ENCODE peak calls at places on chromosomes 2 and 18, in seven cellular contexts. F, W, Q, H, G, M and V are unnamed samples.

GRCh38 chr2:138059967-138060635 is 95.8 kb downstream of the HNMT start:
- DNase-seq in Q (no peak), H (peak), F (peak), W (no peak), G (no peak), M (no peak), V (peak)

GRCh38 chr18:11981633-11982366 is 493 bp downstream of the IMPA2 start:
- DNase-seq in M (peak), F (no peak), G (no peak), W (no peak), Q (no peak), H (peak), V (peak)

GRCh38 chr2:96353032-96353561 is 17.5 kb downstream of the NCAPH start:
- DNase-seq in M (no peak), H (peak), G (no peak), F (no peak), Q (peak), W (no peak), V (peak)

GRCh38 chr2:134999536-134999935 is 47.7 kb downstream of the MAP3K19 start:
- DNase-seq in F (no peak), M (no peak), W (no peak), Q (no peak), G (no peak), H (no peak), V (no peak)

GRCh38 chr2:28855193-28855592 is 14.9 kb downstream of the TRMT61B start:
- DNase-seq in M (no peak), G (no peak), Q (no peak), W (no peak), H (peak), F (no peak), V (no peak)

GRCh38 chr2:160976797-160977196 is 183.4 kb upstream of the TANK start:
- DNase-seq in H (no peak), F (no peak), G (no peak), W (no peak), Q (no peak), M (no peak), V (no peak)

GRCh38 chr2:237920673-237921072 is 46.1 kb upstream of the UBE2F start:
- DNase-seq in Q (no peak), F (no peak), H (no peak), M (no peak), W (no peak), G (no peak), V (peak)

GRCh38 chr2:239025081-239025801 is 177.4 kb downstream of the TWIST2 start:
- DNase-seq in F (no peak), M (peak), G (no peak), Q (no peak), H (peak), W (no peak), V (peak)

GRCh38 chr2:54558188-54558975 is 102.3 kb downstream of the SPTBN1 start:
- DNase-seq in F (no peak), H (peak), W (peak), M (peak), Q (peak), G (peak), V (peak)

GRCh38 chr18:55582325-55582724 is 5.7 kb downstream of the TCF4 start:
- DNase-seq in G (no peak), F (no peak), W (no peak), M (no peak), Q (no peak), H (no peak), V (no peak)

GRCh38 chr2:84458436-84459027 is 548 bp downstream of the SUCLG1 start:
- DNase-seq in G (no peak), W (no peak), H (peak), M (peak), Q (no peak), F (no peak), V (peak)

GRCh38 chr2:217749009-217749408 is 253.8 kb downstream of the TNS1 start:
- DNase-seq in G (no peak), M (no peak), F (no peak), H (no peak), Q (no peak), W (no peak), V (no peak)

GRCh38 chr2:84424152-84424551 is 34.9 kb downstream of the SUCLG1 start:
- DNase-seq in M (no peak), W (no peak), H (peak), G (no peak), Q (peak), F (no peak), V (peak)

GRCh38 chr2:14301331-14301730 is 331.2 kb upstream of the LRATD1 start:
- DNase-seq in Q (no peak), M (no peak), F (no peak), W (no peak), H (no peak), G (no peak), V (no peak)

GRCh38 chr2:21837561-21837960 is 713.8 kb downstream of the TDRD15 start:
- DNase-seq in M (no peak), W (no peak), G (no peak), Q (no peak), F (no peak), H (no peak), V (no peak)

GRCh38 chr18:21291106-21291505 is 49.1 kb downstream of the GREB1L start:
- DNase-seq in F (no peak), H (no peak), G (no peak), M (no peak), W (no peak), Q (no peak), V (no peak)

GRCh38 chr2:118568682-118569081 is 278.8 kb downstream of the EN1 start:
- DNase-seq in H (no peak), F (no peak), G (no peak), M (no peak), Q (no peak), W (no peak), V (no peak)

GRCh38 chr2:234550511-234551107 is 53.7 kb upstream of the ARL4C start:
- DNase-seq in Q (peak), M (peak), G (peak), W (no peak), F (peak), H (peak), V (peak)

GRCh38 chr2:71842744-71843143 is 304.9 kb downstream of the CYP26B1 start:
- DNase-seq in H (no peak), G (no peak), Q (no peak), F (no peak), M (no peak), W (no peak), V (no peak)

GRCh38 chr2:35080231-35080905 is 1275.2 kb upstream of the CRIM1 start:
- DNase-seq in Q (no peak), H (no peak), W (no peak), G (no peak), F (peak), M (no peak), V (no peak)

GRCh38 chr18:28408528-28408927 is 231.6 kb upstream of the CDH2 start:
- DNase-seq in F (no peak), H (no peak), Q (no peak), M (no peak), W (no peak), G (no peak), V (no peak)

GRCh38 chr2:216569765-216570164 is 63.5 kb upstream of the IGFBP2 start:
- DNase-seq in M (no peak), H (no peak), Q (no peak), G (no peak), W (no peak), F (no peak), V (no peak)

GRCh38 chr2:152106464-152106863 is 7.6 kb upstream of the CACNB4 start:
- DNase-seq in F (no peak), M (no peak), H (no peak), G (no peak), Q (no peak), W (no peak), V (no peak)

GRCh38 chr18:48955528-48956261 is 4.9 kb upstream of the SMAD7 start:
- DNase-seq in Q (peak), W (no peak), F (no peak), H (peak), M (no peak), G (no peak), V (peak)